ENCODE peak calls at places on chromosomes 12 and 14, in ten cellular contexts. One of them, this sample, is unnamed.

GRCh38 chr14:24315807-24316596 is 4.7 kb downstream of the LTB4R start:
- DNase-seq in transverse colon: peak
- DNase-seq in fibroblast of lung: no peak
- DNase-seq in cardiac muscle cell: no peak
- DNase-seq in left ventricle myocardium inferior: peak
- DNase-seq in coronary artery: no peak
- DNase-seq in fibroblast of mammary gland: peak
- DNase-seq in OCI-LY7: no peak
- DNase-seq in A549: no peak
- DNase-seq in ascending aorta: no peak
- DNase-seq in this sample: peak

GRCh38 chr14:29654910-29655590 is 272.6 kb downstream of the PRKD1 start:
- DNase-seq in transverse colon: no peak
- DNase-seq in left ventricle myocardium inferior: no peak
- DNase-seq in cardiac muscle cell: no peak
- DNase-seq in coronary artery: no peak
- DNase-seq in fibroblast of mammary gland: peak
- DNase-seq in A549: no peak
- DNase-seq in fibroblast of lung: peak
- DNase-seq in OCI-LY7: no peak
- DNase-seq in ascending aorta: no peak
- DNase-seq in this sample: no peak

GRCh38 chr14:104427126-104427851 is 152.3 kb upstream of the C14orf180 start:
- DNase-seq in ascending aorta: peak
- DNase-seq in A549: no peak
- DNase-seq in fibroblast of lung: no peak
- DNase-seq in fibroblast of mammary gland: no peak
- DNase-seq in left ventricle myocardium inferior: no peak
- DNase-seq in transverse colon: no peak
- DNase-seq in coronary artery: peak
- DNase-seq in OCI-LY7: no peak
- DNase-seq in cardiac muscle cell: no peak
- DNase-seq in this sample: no peak

GRCh38 chr12:7001921-7002591 is 16.2 kb downstream of the LPCAT3 start:
- DNase-seq in coronary artery: no peak
- DNase-seq in fibroblast of lung: no peak
- DNase-seq in A549: no peak
- DNase-seq in transverse colon: no peak
- DNase-seq in OCI-LY7: no peak
- DNase-seq in fibroblast of mammary gland: no peak
- DNase-seq in ascending aorta: no peak
- DNase-seq in left ventricle myocardium inferior: no peak
- DNase-seq in cardiac muscle cell: no peak
- DNase-seq in this sample: no peak

GRCh38 chr14:33364536-33364935 is 425.9 kb downstream of the NPAS3 start:
- DNase-seq in fibroblast of mammary gland: no peak
- DNase-seq in ascending aorta: no peak
- DNase-seq in fibroblast of lung: no peak
- DNase-seq in OCI-LY7: no peak
- DNase-seq in cardiac muscle cell: peak
- DNase-seq in left ventricle myocardium inferior: no peak
- DNase-seq in coronary artery: no peak
- DNase-seq in transverse colon: no peak
- DNase-seq in A549: no peak
- DNase-seq in this sample: no peak

GRCh38 chr12:123798518-123798917 is 36.4 kb downstream of the DNAH10 start:
- DNase-seq in fibroblast of lung: no peak
- DNase-seq in left ventricle myocardium inferior: no peak
- DNase-seq in cardiac muscle cell: no peak
- DNase-seq in fibroblast of mammary gland: no peak
- DNase-seq in OCI-LY7: no peak
- DNase-seq in coronary artery: no peak
- DNase-seq in A549: no peak
- DNase-seq in transverse colon: no peak
- DNase-seq in ascending aorta: no peak
- DNase-seq in this sample: no peak

GRCh38 chr12:67394600-67394999 is 125.4 kb downstream of the CAND1 start:
- DNase-seq in fibroblast of lung: peak
- DNase-seq in left ventricle myocardium inferior: peak
- DNase-seq in cardiac muscle cell: no peak
- DNase-seq in transverse colon: no peak
- DNase-seq in OCI-LY7: no peak
- DNase-seq in A549: no peak
- DNase-seq in ascending aorta: peak
- DNase-seq in fibroblast of mammary gland: peak
- DNase-seq in coronary artery: peak
- DNase-seq in this sample: peak

GRCh38 chr12:52010692-52011601 is 4.2 kb downstream of the TAMALIN start:
- DNase-seq in transverse colon: no peak
- DNase-seq in OCI-LY7: no peak
- DNase-seq in A549: no peak
- DNase-seq in ascending aorta: no peak
- DNase-seq in left ventricle myocardium inferior: no peak
- DNase-seq in coronary artery: no peak
- DNase-seq in fibroblast of mammary gland: no peak
- DNase-seq in cardiac muscle cell: no peak
- DNase-seq in fibroblast of lung: no peak
- DNase-seq in this sample: no peak

GRCh38 chr12:42893196-42893595 is 303.6 kb upstream of the PRICKLE1 start:
- DNase-seq in transverse colon: no peak
- DNase-seq in ascending aorta: no peak
- DNase-seq in fibroblast of mammary gland: no peak
- DNase-seq in fibroblast of lung: no peak
- DNase-seq in OCI-LY7: no peak
- DNase-seq in cardiac muscle cell: peak
- DNase-seq in left ventricle myocardium inferior: no peak
- DNase-seq in A549: no peak
- DNase-seq in coronary artery: no peak
- DNase-seq in this sample: no peak

GRCh38 chr12:72434989-72435388 is 162.8 kb downstream of the TRHDE start:
- DNase-seq in ascending aorta: no peak
- DNase-seq in fibroblast of mammary gland: no peak
- DNase-seq in fibroblast of lung: no peak
- DNase-seq in transverse colon: no peak
- DNase-seq in OCI-LY7: no peak
- DNase-seq in A549: no peak
- DNase-seq in cardiac muscle cell: no peak
- DNase-seq in coronary artery: no peak
- DNase-seq in left ventricle myocardium inferior: no peak
- DNase-seq in this sample: no peak

GRCh38 chr12:12185424-12185823 is 81.4 kb downstream of the LRP6 start:
- DNase-seq in fibroblast of mammary gland: no peak
- DNase-seq in A549: no peak
- DNase-seq in ascending aorta: no peak
- DNase-seq in fibroblast of lung: peak
- DNase-seq in OCI-LY7: no peak
- DNase-seq in left ventricle myocardium inferior: no peak
- DNase-seq in cardiac muscle cell: no peak
- DNase-seq in transverse colon: no peak
- DNase-seq in coronary artery: no peak
- DNase-seq in this sample: no peak

GRCh38 chr12:56769868-56770267 is 6.7 kb downstream of the HSD17B6 start:
- DNase-seq in OCI-LY7: no peak
- DNase-seq in fibroblast of mammary gland: no peak
- DNase-seq in cardiac muscle cell: no peak
- DNase-seq in ascending aorta: no peak
- DNase-seq in coronary artery: no peak
- DNase-seq in transverse colon: no peak
- DNase-seq in left ventricle myocardium inferior: no peak
- DNase-seq in fibroblast of lung: no peak
- DNase-seq in A549: no peak
- DNase-seq in this sample: no peak

GRCh38 chr14:95440951-95441350 is 75.5 kb downstream of the SYNE3 start:
- DNase-seq in OCI-LY7: no peak
- DNase-seq in ascending aorta: no peak
- DNase-seq in coronary artery: no peak
- DNase-seq in A549: no peak
- DNase-seq in transverse colon: no peak
- DNase-seq in left ventricle myocardium inferior: no peak
- DNase-seq in fibroblast of mammary gland: no peak
- DNase-seq in fibroblast of lung: no peak
- DNase-seq in cardiac muscle cell: no peak
- DNase-seq in this sample: no peak

GRCh38 chr12:124595444-124595843 is 28.0 kb upstream of the NCOR2 start:
- DNase-seq in left ventricle myocardium inferior: no peak
- DNase-seq in coronary artery: no peak
- DNase-seq in OCI-LY7: no peak
- DNase-seq in ascending aorta: no peak
- DNase-seq in cardiac muscle cell: no peak
- DNase-seq in fibroblast of lung: no peak
- DNase-seq in A549: no peak
- DNase-seq in fibroblast of mammary gland: no peak
- DNase-seq in transverse colon: no peak
- DNase-seq in this sample: no peak

GRCh38 chr12:27861428-27862167 is 81.6 kb upstream of the MANSC4 start:
- DNase-seq in coronary artery: no peak
- DNase-seq in fibroblast of lung: peak
- DNase-seq in cardiac muscle cell: no peak
- DNase-seq in A549: no peak
- DNase-seq in ascending aorta: no peak
- DNase-seq in transverse colon: peak
- DNase-seq in left ventricle myocardium inferior: peak
- DNase-seq in OCI-LY7: peak
- DNase-seq in fibroblast of mammary gland: no peak
- DNase-seq in this sample: no peak

GRCh38 chr14:60721331-60722162 is 2.6 kb downstream of the SIX4 start:
- DNase-seq in ascending aorta: peak
- DNase-seq in A549: peak
- DNase-seq in left ventricle myocardium inferior: no peak
- DNase-seq in fibroblast of mammary gland: peak
- DNase-seq in cardiac muscle cell: peak
- DNase-seq in OCI-LY7: peak
- DNase-seq in transverse colon: peak
- DNase-seq in fibroblast of lung: peak
- DNase-seq in coronary artery: peak
- DNase-seq in this sample: peak

GRCh38 chr14:60724080-60724618 is at the start of gene SIX4:
- DNase-seq in coronary artery: peak
- DNase-seq in A549: peak
- DNase-seq in fibroblast of lung: peak
- DNase-seq in fibroblast of mammary gland: peak
- DNase-seq in OCI-LY7: peak
- DNase-seq in ascending aorta: peak
- DNase-seq in transverse colon: peak
- DNase-seq in cardiac muscle cell: peak
- DNase-seq in left ventricle myocardium inferior: peak
- DNase-seq in this sample: peak

GRCh38 chr14:60723218-60724079 is 702 bp downstream of the SIX4 start:
- DNase-seq in ascending aorta: peak
- DNase-seq in fibroblast of mammary gland: peak
- DNase-seq in cardiac muscle cell: peak
- DNase-seq in fibroblast of lung: peak
- DNase-seq in A549: peak
- DNase-seq in left ventricle myocardium inferior: no peak
- DNase-seq in transverse colon: peak
- DNase-seq in coronary artery: peak
- DNase-seq in OCI-LY7: peak
- DNase-seq in this sample: peak

GRCh38 chr14:60722163-60722835 is 1.9 kb downstream of the SIX4 start:
- DNase-seq in fibroblast of lung: peak
- DNase-seq in OCI-LY7: peak
- DNase-seq in transverse colon: peak
- DNase-seq in cardiac muscle cell: peak
- DNase-seq in coronary artery: no peak
- DNase-seq in A549: peak
- DNase-seq in ascending aorta: no peak
- DNase-seq in left ventricle myocardium inferior: no peak
- DNase-seq in fibroblast of mammary gland: peak
- DNase-seq in this sample: peak

GRCh38 chr14:60722836-60723217 is 1.3 kb downstream of the SIX4 start:
- DNase-seq in ascending aorta: no peak
- DNase-seq in cardiac muscle cell: peak
- DNase-seq in transverse colon: peak
- DNase-seq in fibroblast of lung: peak
- DNase-seq in OCI-LY7: no peak
- DNase-seq in A549: peak
- DNase-seq in left ventricle myocardium inferior: no peak
- DNase-seq in fibroblast of mammary gland: peak
- DNase-seq in coronary artery: no peak
- DNase-seq in this sample: peak
- TF ChIP-seq CTCF in ascending aorta: no peak
- TF ChIP-seq CTCF in cardiac muscle cell: no peak
- TF ChIP-seq CTCF in transverse colon: no peak
- TF ChIP-seq CTCF in fibroblast of lung: no peak
- TF ChIP-seq CTCF in OCI-LY7: no peak
- TF ChIP-seq CTCF in A549: no peak
- TF ChIP-seq CTCF in left ventricle myocardium inferior: no peak
- TF ChIP-seq CTCF in fibroblast of mammary gland: no peak
- TF ChIP-seq CTCF in coronary artery: no peak
- TF ChIP-seq CTCF in this sample: no peak

GRCh38 chr14:71267691-71268090 is 360.4 kb downstream of the PCNX1 start:
- DNase-seq in A549: no peak
- DNase-seq in transverse colon: no peak
- DNase-seq in fibroblast of mammary gland: peak
- DNase-seq in OCI-LY7: no peak
- DNase-seq in ascending aorta: no peak
- DNase-seq in cardiac muscle cell: no peak
- DNase-seq in fibroblast of lung: peak
- DNase-seq in left ventricle myocardium inferior: no peak
- DNase-seq in coronary artery: no peak
- DNase-seq in this sample: no peak
- H3K4me3 ChIP-seq in A549: no peak
- H3K4me3 ChIP-seq in transverse colon: no peak
- H3K4me3 ChIP-seq in fibroblast of mammary gland: no peak
- H3K4me3 ChIP-seq in OCI-LY7: no peak
- H3K4me3 ChIP-seq in ascending aorta: no peak
- H3K4me3 ChIP-seq in cardiac muscle cell: no peak
- H3K4me3 ChIP-seq in fibroblast of lung: peak
- H3K4me3 ChIP-seq in left ventricle myocardium inferior: no peak
- H3K4me3 ChIP-seq in coronary artery: peak
- H3K4me3 ChIP-seq in this sample: no peak

GRCh38 chr12:98646165-98646764 is 1.2 kb downstream of the APAF1 start:
- DNase-seq in A549: no peak
- DNase-seq in transverse colon: no peak
- DNase-seq in fibroblast of lung: peak
- DNase-seq in OCI-LY7: peak
- DNase-seq in fibroblast of mammary gland: peak
- DNase-seq in ascending aorta: no peak
- DNase-seq in cardiac muscle cell: peak
- DNase-seq in coronary artery: no peak
- DNase-seq in left ventricle myocardium inferior: no peak
- DNase-seq in this sample: no peak
- TF ChIP-seq CTCF in A549: no peak
- TF ChIP-seq CTCF in transverse colon: peak
- TF ChIP-seq CTCF in fibroblast of lung: peak
- TF ChIP-seq CTCF in OCI-LY7: peak
- TF ChIP-seq CTCF in fibroblast of mammary gland: peak
- TF ChIP-seq CTCF in ascending aorta: no peak
- TF ChIP-seq CTCF in cardiac muscle cell: no peak
- TF ChIP-seq CTCF in coronary artery: no peak
- TF ChIP-seq CTCF in left ventricle myocardium inferior: no peak
- TF ChIP-seq CTCF in this sample: peak

DNA sequence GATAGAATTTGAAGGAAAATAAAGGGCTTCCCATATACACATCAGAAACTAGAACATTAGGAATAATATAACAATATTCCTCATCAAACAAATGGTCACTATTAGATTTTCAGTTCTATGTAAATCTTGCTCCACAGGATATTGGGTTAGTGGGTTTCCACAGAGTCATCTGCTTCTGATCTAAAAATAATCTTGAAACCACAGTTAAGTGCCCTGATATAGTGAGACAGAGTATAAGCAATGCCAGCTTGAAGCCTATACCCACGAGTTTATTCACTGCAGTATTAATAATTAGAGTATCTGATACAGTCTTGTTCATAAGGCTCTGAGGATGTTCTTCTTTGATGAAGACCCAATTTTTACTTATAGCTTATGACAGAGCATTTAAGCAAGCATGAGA is 74.5 kb upstream of the ATF7IP start:
- DNase-seq in left ventricle myocardium inferior: no peak
- DNase-seq in fibroblast of lung: no peak
- DNase-seq in transverse colon: no peak
- DNase-seq in cardiac muscle cell: no peak
- DNase-seq in A549: no peak
- DNase-seq in fibroblast of mammary gland: no peak
- DNase-seq in OCI-LY7: peak
- DNase-seq in ascending aorta: no peak
- DNase-seq in coronary artery: no peak
- DNase-seq in this sample: no peak
- H3K4me3 ChIP-seq in left ventricle myocardium inferior: no peak
- H3K4me3 ChIP-seq in fibroblast of lung: no peak
- H3K4me3 ChIP-seq in transverse colon: no peak
- H3K4me3 ChIP-seq in cardiac muscle cell: no peak
- H3K4me3 ChIP-seq in A549: no peak
- H3K4me3 ChIP-seq in fibroblast of mammary gland: no peak
- H3K4me3 ChIP-seq in OCI-LY7: peak
- H3K4me3 ChIP-seq in ascending aorta: no peak
- H3K4me3 ChIP-seq in coronary artery: no peak
- H3K4me3 ChIP-seq in this sample: no peak

This sample was measured in RWPE2.